ENCODE peak calls at places on chromosomes 1 and 21, in four cellular contexts. X is K562, C is GM12878, G is H1. W is an unnamed sample.
A peak's percentile ranks its signal among the peaks of the same experiment; 100 is the strongest.

GRCh38 chr21:25107708-25108107 is 499.6 kb downstream of the MRPL39 start:
- DNase-seq in X (no peak), C (no peak), G (peak; percentile 7), W (no peak)

GRCh38 chr1:3614755-3615742 is 3.7 kb upstream of the MEGF6 start:
- DNase-seq in X (peak; percentile 62), C (no peak), G (no peak), W (no peak)

GRCh38 chr21:34276711-34277425 is 86.9 kb upstream of the KCNE2 start:
- DNase-seq in X (no peak), C (peak; percentile 21), G (no peak), W (no peak)

GRCh38 chr1:34132161-34132420 is 32.9 kb downstream of the CSMD2 start:
- DNase-seq in X (no peak), C (no peak), G (no peak), W (no peak)

GRCh38 chr21:39084979-39085729 is 98.1 kb downstream of the PSMG1 start:
- DNase-seq in X (no peak), C (no peak), G (no peak), W (peak; percentile 73)

GRCh38 chr1:52192436-52192835 is 50.5 kb downstream of the ZFYVE9 start:
- DNase-seq in X (no peak), C (no peak), G (no peak), W (no peak)

GRCh38 chr1:9730096-9730901 is 78.8 kb downstream of the PIK3CD start:
- DNase-seq in X (no peak), C (no peak), G (no peak), W (no peak)

GRCh38 chr1:230286166-230286889 is 139.8 kb downstream of the PGBD5 start:
- DNase-seq in X (no peak), C (no peak), G (no peak), W (no peak)

GRCh38 chr1:50023292-50024159 is at the start of gene AGBL4:
- DNase-seq in X (peak; percentile 50), C (no peak), G (no peak), W (no peak)

GRCh38 chr1:183757061-183757460 is 47.9 kb upstream of the RGL1 start:
- DNase-seq in X (no peak), C (no peak), G (no peak), W (no peak)

GRCh38 chr1:81920245-81920740 is 119.6 kb downstream of the ADGRL2 start:
- DNase-seq in X (no peak), C (no peak), G (peak; percentile 68), W (no peak)

GRCh38 chr1:202158810-202159533 is 1.4 kb downstream of the PTPN7 start:
- DNase-seq in X (peak; percentile 87), C (no peak), G (no peak), W (no peak)
- TF ChIP-seq CHD2 in X (peak; percentile 15), C (peak; percentile 79), G (no peak), W (no peak)

GRCh38 chr1:43688109-43688387 is 19.3 kb upstream of the ST3GAL3 start:
- DNase-seq in X (no peak), C (no peak), G (no peak), W (no peak)

GRCh38 chr1:43687301-43688108 is 19.8 kb upstream of the ST3GAL3 start:
- DNase-seq in X (no peak), C (no peak), G (no peak), W (no peak)

GRCh38 chr1:43691871-43692815 is 15.2 kb upstream of the ST3GAL3 start:
- DNase-seq in X (no peak), C (no peak), G (no peak), W (no peak)

GRCh38 chr1:43693371-43693770 is 14.0 kb upstream of the ST3GAL3 start:
- DNase-seq in X (no peak), C (no peak), G (no peak), W (no peak)

GRCh38 chr1:43688594-43689000 is 18.7 kb upstream of the ST3GAL3 start:
- DNase-seq in X (no peak), C (no peak), G (no peak), W (no peak)
- TF ChIP-seq SP1 in X (no peak), C (no peak), G (no peak), W (no peak)

GRCh38 chr21:31213787-31214186 is 130.3 kb downstream of the TIAM1 start:
- DNase-seq in X (no peak), C (no peak), G (no peak), W (no peak)
- TF ChIP-seq CHD2 in X (no peak), C (no peak), G (no peak), W (no peak)

GRCh38 chr1:91795601-91796389 is 90.2 kb downstream of the TGFBR3 start:
- DNase-seq in X (no peak), C (no peak), G (no peak), W (no peak)
- TF ChIP-seq SP1 in X (no peak), C (no peak), G (no peak), W (no peak)

GRCh38 chr1:38929054-38929453 is 12.6 kb downstream of the RHBDL2 start:
- DNase-seq in X (no peak), C (no peak), G (no peak), W (no peak)

GRCh38 chr1:38932496-38933014 is 9.1 kb downstream of the RHBDL2 start:
- DNase-seq in X (no peak), C (no peak), G (no peak), W (no peak)

GRCh38 chr1:38926091-38926490 is 15.5 kb downstream of the RHBDL2 start:
- DNase-seq in X (no peak), C (no peak), G (no peak), W (no peak)

GRCh38 chr1:38925381-38925780 is 16.2 kb downstream of the RHBDL2 start:
- DNase-seq in X (no peak), C (no peak), G (no peak), W (no peak)

DNA sequence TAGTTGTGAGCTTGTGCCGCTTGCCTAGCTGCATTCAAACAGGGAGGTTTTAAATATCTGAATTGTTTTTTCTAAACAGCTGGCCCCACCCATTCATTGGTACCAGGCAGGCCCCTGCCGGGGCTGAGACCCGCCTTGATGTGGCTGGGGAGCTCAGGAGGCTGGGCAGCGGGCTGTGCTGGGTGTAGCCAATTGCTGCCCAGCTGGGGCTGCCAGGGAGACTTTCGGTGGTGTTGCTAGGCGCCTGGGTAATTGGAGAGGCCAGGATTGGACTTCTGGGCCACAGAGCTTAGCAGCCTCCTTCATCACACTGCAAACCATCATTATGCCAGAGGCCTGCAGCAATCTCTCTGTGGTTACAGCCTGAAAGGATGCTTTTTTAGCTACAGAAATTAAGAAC is 12.2 kb downstream of the RHBDL2 start:
- DNase-seq in X (no peak), C (no peak), G (no peak), W (no peak)
- TF ChIP-seq CHD2 in X (no peak), C (no peak), G (no peak), W (no peak)

DNA sequence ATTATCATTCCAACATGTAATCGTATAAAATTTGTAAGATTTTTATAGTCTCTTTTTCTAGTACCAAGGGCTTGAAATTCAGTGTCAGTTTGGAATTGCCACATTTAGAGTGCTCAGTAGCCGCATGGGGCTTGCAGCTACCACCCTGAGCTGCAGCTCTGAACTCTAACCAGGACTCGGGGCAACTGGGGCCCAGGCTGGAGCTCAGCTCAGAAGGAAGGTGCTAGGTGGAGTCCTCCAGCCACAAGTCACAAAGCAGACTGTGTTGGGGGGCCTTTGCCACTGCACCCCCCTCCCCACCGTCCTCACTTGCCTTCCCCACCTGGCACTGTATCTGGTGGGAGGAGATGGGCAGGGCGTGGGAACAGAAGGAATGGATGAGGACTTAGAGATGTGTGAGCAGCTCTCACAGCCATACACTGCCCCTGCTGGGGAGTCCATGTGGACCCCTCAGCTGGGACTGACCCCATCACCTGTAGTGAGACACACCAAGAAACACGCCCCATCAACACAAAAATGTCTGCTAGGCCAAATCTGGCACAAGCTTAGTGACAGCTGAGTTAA is 241.8 kb upstream of the RAB4A start:
- DNase-seq in X (no peak), C (no peak), G (no peak), W (no peak)
- TF ChIP-seq SP1 in X (no peak), C (no peak), G (no peak), W (no peak)

W was measured in HepG2.